ENCODE peak calls at places on chromosomes 16 and 17, in five cellular contexts. W, D, P, L and B are unnamed samples.

GRCh38 chr17:3974138-3974687 is 10.0 kb upstream of the ATP2A3 start:
- DNase-seq in W (no peak), D (no peak), P (no peak), L (peak; percentile 26), B (no peak)

GRCh38 chr17:78980624-78980972 is 875 bp upstream of the LGALS3BP start:
- DNase-seq in W (no peak), D (no peak), P (no peak), L (peak; percentile 45), B (no peak)

GRCh38 chr16:79982356-79982755 is 381.8 kb upstream of the MAF start:
- DNase-seq in W (no peak), D (no peak), P (no peak), L (no peak), B (no peak)

GRCh38 chr16:56343661-56344517 is 81.5 kb downstream of the AMFR start:
- DNase-seq in W (no peak), D (no peak), P (no peak), L (no peak), B (no peak)

GRCh38 chr17:35129973-35130351 is 8.5 kb downstream of the FNDC8 start:
- DNase-seq in W (no peak), D (no peak), P (no peak), L (no peak), B (no peak)

GRCh38 chr17:36188891-36189306 is 7.7 kb downstream of the CCL3L1 start:
- DNase-seq in W (peak; percentile 53), D (peak; percentile 46), P (no peak), L (no peak), B (no peak)

GRCh38 chr17:1076299-1076981 is 79.5 kb downstream of the TIMM22 start:
- DNase-seq in W (no peak), D (no peak), P (no peak), L (peak; percentile 20), B (no peak)

GRCh38 chr16:529012-529575 is 1.6 kb downstream of the CAPN15 start:
- DNase-seq in W (peak; percentile 15), D (no peak), P (no peak), L (peak; percentile 65), B (no peak)

GRCh38 chr16:2033057-2033911 is 6.6 kb downstream of the NHERF2 start:
- DNase-seq in W (no peak), D (no peak), P (no peak), L (no peak), B (no peak)

GRCh38 chr17:17851603-17852002 is 14.8 kb upstream of the SREBF1 start:
- DNase-seq in W (no peak), D (no peak), P (no peak), L (no peak), B (no peak)

GRCh38 chr17:13851889-13852288 is 217.4 kb upstream of the COX10 start:
- DNase-seq in W (no peak), D (no peak), P (no peak), L (no peak), B (no peak)

GRCh38 chr16:52547001-52547833 is at the start of gene TOX3:
- DNase-seq in W (no peak), D (peak; percentile 9), P (no peak), L (peak; percentile 86), B (no peak)

GRCh38 chr17:78933959-78934568 is 8.9 kb upstream of the TIMP2 start:
- DNase-seq in W (no peak), D (no peak), P (peak; percentile 94), L (peak; percentile 86), B (peak; percentile 99)

GRCh38 chr16:29290631-29291247 is 115.8 kb downstream of the NPIPB11 start:
- DNase-seq in W (peak; percentile 32), D (peak; percentile 76), P (peak; percentile 97), L (peak; percentile 95), B (peak; percentile 87)

GRCh38 chr17:5042152-5043022 is 7.2 kb upstream of the SLC52A1 start:
- DNase-seq in W (peak; percentile 37), D (no peak), P (no peak), L (no peak), B (no peak)

GRCh38 chr17:28744104-28744801 is 442 bp downstream of the TRAF4 start:
- DNase-seq in W (peak; percentile 67), D (peak; percentile 81), P (no peak), L (peak; percentile 85), B (no peak)

GRCh38 chr16:89545831-89546574 is 14.5 kb upstream of the RPL13 start:
- DNase-seq in W (no peak), D (no peak), P (no peak), L (peak; percentile 84), B (no peak)

GRCh38 chr16:11177578-11178130 is 78.3 kb downstream of the SOCS1 start:
- DNase-seq in W (no peak), D (no peak), P (no peak), L (no peak), B (no peak)

GRCh38 chr16:4116328-4117249 is at the start of gene ADCY9:
- DNase-seq in W (peak; percentile 82), D (peak; percentile 95), P (peak; percentile 86), L (peak; percentile 87), B (no peak)

GRCh38 chr17:8828517-8828875 is 29.3 kb upstream of the MFSD6L start:
- DNase-seq in W (no peak), D (no peak), P (no peak), L (no peak), B (no peak)

GRCh38 chr16:78973041-78973440 is 627.5 kb downstream of the MAF start:
- DNase-seq in W (no peak), D (no peak), P (no peak), L (no peak), B (no peak)